ENCODE peak calls at places on chromosomes 16 and 17, in nine cellular contexts. R, T, I, U, Q, X, K, E and Z are unnamed samples.

GRCh38 chr17:10226930-10227695 is 28.7 kb upstream of the GAS7 start:
- DNase-seq in U (peak), Q (peak), I (no peak), R (no peak), E (no peak), X (peak), K (peak), T (peak), Z (no peak)

GRCh38 chr16:585351-585750 is 4.5 kb upstream of the RAB40C start:
- DNase-seq in R (no peak), X (no peak), I (no peak), E (no peak), T (no peak), U (no peak), K (no peak), Q (no peak), Z (no peak)

GRCh38 chr16:57315401-57315800 is 30.9 kb upstream of the PLLP start:
- DNase-seq in U (no peak), K (no peak), X (no peak), T (no peak), I (no peak), R (no peak), E (no peak), Q (no peak), Z (no peak)

GRCh38 chr17:44637066-44637465 is 19.2 kb upstream of the MEIOC start:
- DNase-seq in E (no peak), X (no peak), T (no peak), K (no peak), U (no peak), Q (no peak), I (no peak), R (no peak), Z (no peak)

GRCh38 chr17:2965621-2966275 is 97.7 kb downstream of the OR1D5 start:
- DNase-seq in U (no peak), Q (peak), R (no peak), I (no peak), K (no peak), T (no peak), E (peak), X (no peak), Z (peak)

GRCh38 chr16:80804451-80805383 is at the start of gene CDYL2:
- DNase-seq in Q (peak), I (no peak), X (peak), U (peak), R (no peak), E (no peak), T (peak), K (peak), Z (no peak)

GRCh38 chr16:46884513-46885293 is 541 bp downstream of the GPT2 start:
- DNase-seq in I (no peak), R (no peak), Q (peak), E (peak), K (no peak), U (no peak), X (no peak), T (no peak), Z (no peak)

GRCh38 chr16:10970065-10970464 is 25.7 kb downstream of the CLEC16A start:
- DNase-seq in R (no peak), U (no peak), X (no peak), E (no peak), T (no peak), Q (no peak), K (no peak), I (no peak), Z (peak)

GRCh38 chr17:49290690-49291326 is 60.2 kb upstream of the PHOSPHO1 start:
- DNase-seq in U (no peak), R (peak), E (no peak), Q (peak), K (no peak), X (peak), T (no peak), I (peak), Z (peak)

GRCh38 chr17:63365366-63366237 is 80.5 kb downstream of the CYB561 start:
- DNase-seq in Q (peak), T (no peak), K (no peak), R (no peak), E (no peak), X (no peak), U (no peak), I (no peak), Z (peak)

GRCh38 chr17:81487487-81488275 is 24.9 kb downstream of the ACTG1 start:
- DNase-seq in Q (peak), U (peak), E (peak), I (no peak), X (peak), K (peak), R (peak), T (peak), Z (no peak)

GRCh38 chr17:41211845-41212466 is 14.5 kb upstream of the KRTAP9-2 start:
- DNase-seq in T (no peak), X (peak), E (peak), Q (peak), U (no peak), K (no peak), R (no peak), I (no peak), Z (peak)

GRCh38 chr17:62703776-62704380 is 76.4 kb downstream of the MRC2 start:
- DNase-seq in I (no peak), E (peak), T (peak), R (peak), Q (peak), X (peak), U (peak), K (peak), Z (peak)

GRCh38 chr16:48188449-48189102 is 32.8 kb upstream of the ABCC12 start:
- DNase-seq in I (no peak), T (no peak), K (no peak), X (no peak), R (peak), Q (no peak), U (no peak), E (no peak), Z (no peak)

GRCh38 chr16:19285431-19285830 is at the start of gene CLEC19A:
- DNase-seq in X (no peak), T (no peak), R (no peak), K (no peak), U (no peak), I (no peak), E (no peak), Q (no peak), Z (no peak)

GRCh38 chr16:22888791-22889190 is 74.8 kb downstream of the HS3ST2 start:
- DNase-seq in X (no peak), U (no peak), E (no peak), R (no peak), T (no peak), K (no peak), Q (no peak), I (no peak), Z (no peak)

GRCh38 chr16:82630688-82631087 is 3.9 kb downstream of the CDH13 start:
- DNase-seq in R (no peak), U (no peak), K (no peak), X (no peak), E (no peak), Q (peak), I (no peak), T (no peak), Z (no peak)

GRCh38 chr17:19341641-19342610 is 20.6 kb downstream of the B9D1 start:
- DNase-seq in K (no peak), T (peak), I (no peak), X (no peak), R (no peak), Q (no peak), U (no peak), E (no peak), Z (peak)

GRCh38 chr17:27533874-27534815 is 77.9 kb downstream of the KSR1 start:
- DNase-seq in K (no peak), T (peak), R (no peak), X (no peak), E (peak), I (no peak), U (no peak), Q (peak), Z (peak)

GRCh38 chr16:56265746-56266145 is 74.5 kb downstream of the GNAO1 start:
- DNase-seq in T (no peak), X (no peak), R (no peak), K (no peak), U (no peak), Q (no peak), I (no peak), E (no peak), Z (no peak)

GRCh38 chr17:78766225-78766624 is 15.8 kb downstream of the CYTH1 start:
- DNase-seq in I (no peak), Q (no peak), R (no peak), T (no peak), X (no peak), E (peak), U (no peak), K (no peak), Z (no peak)

GRCh38 chr16:85446846-85447656 is 166.1 kb upstream of the GSE1 start:
- DNase-seq in U (no peak), Q (no peak), I (no peak), R (no peak), T (no peak), E (no peak), X (peak), K (peak), Z (no peak)

GRCh38 chr16:57676624-57677085 is 8.5 kb downstream of the ADGRG3 start:
- DNase-seq in T (no peak), K (no peak), R (no peak), Q (no peak), E (no peak), X (no peak), U (no peak), I (no peak), Z (no peak)

GRCh38 chr16:56617212-56618085 is 8.1 kb upstream of the MT1E start:
- DNase-seq in X (peak), T (peak), E (peak), R (no peak), U (no peak), I (no peak), Q (peak), K (no peak), Z (peak)

GRCh38 chr17:19709841-19710240 is 6.5 kb downstream of the SLC47A2 start:
- DNase-seq in R (no peak), I (no peak), Q (no peak), U (no peak), E (no peak), K (no peak), X (no peak), T (no peak), Z (no peak)

GRCh38 chr16:78794581-78795300 is 695.3 kb downstream of the WWOX start:
- DNase-seq in Q (no peak), T (no peak), I (no peak), U (no peak), R (no peak), E (no peak), X (no peak), K (no peak), Z (no peak)

GRCh38 chr17:752620-753219 is 656 bp upstream of the GEMIN4 start:
- DNase-seq in I (no peak), R (no peak), E (no peak), K (peak), T (peak), U (no peak), X (peak), Q (peak), Z (peak)

GRCh38 chr16:2333772-2334379 is 6.7 kb downstream of the ABCA3 start:
- DNase-seq in U (no peak), T (no peak), E (no peak), R (no peak), K (no peak), Q (peak), I (no peak), X (no peak), Z (no peak)

GRCh38 chr17:66837883-66838665 is 3.2 kb downstream of the CACNG5 start:
- DNase-seq in I (no peak), E (no peak), R (no peak), Q (no peak), U (no peak), X (no peak), T (no peak), K (no peak), Z (no peak)

GRCh38 chr16:85057212-85057889 is 29.8 kb downstream of the KIAA0513 start:
- DNase-seq in X (no peak), I (no peak), K (no peak), R (no peak), U (no peak), Q (no peak), E (no peak), T (peak), Z (no peak)

GRCh38 chr17:622356-622755 is 92.3 kb downstream of the VPS53 start:
- DNase-seq in T (no peak), E (peak), K (no peak), I (no peak), X (no peak), U (no peak), Q (peak), R (no peak), Z (peak)

GRCh38 chr17:31431795-31432658 is 40.6 kb downstream of the RAB11FIP4 start:
- DNase-seq in R (no peak), E (no peak), K (no peak), T (no peak), U (no peak), I (no peak), Q (no peak), X (no peak), Z (no peak)

GRCh38 chr17:65324977-65325376 is 187.8 kb downstream of the RGS9 start:
- DNase-seq in R (no peak), Q (no peak), X (no peak), U (no peak), E (no peak), I (no peak), K (no peak), T (no peak), Z (no peak)

GRCh38 chr17:19339341-19339815 is 23.1 kb downstream of the B9D1 start:
- DNase-seq in U (no peak), R (no peak), X (no peak), Q (no peak), T (peak), I (no peak), E (no peak), K (no peak), Z (no peak)

GRCh38 chr17:58995247-58995940 is 111.3 kb downstream of the TRIM37 start:
- DNase-seq in X (no peak), U (no peak), R (no peak), T (no peak), Q (peak), K (no peak), E (no peak), I (no peak), Z (peak)

GRCh38 chr16:8237452-8237851 is 352.9 kb downstream of the TMEM114 start:
- DNase-seq in R (no peak), U (no peak), K (no peak), T (no peak), Q (no peak), X (no peak), E (no peak), I (no peak), Z (no peak)